ENCODE peak calls at places on chromosomes 11 and 22, in four cellular contexts. L, X, Y and T are unnamed samples.

GRCh38 chr22:32573991-32574390 is 99.4 kb downstream of the FBXO7 start:
- DNase-seq in L (no peak), X (no peak), Y (no peak), T (no peak)

GRCh38 chr22:48709453-48709852 is 1118.2 kb downstream of the BRD1 start:
- DNase-seq in L (no peak), X (no peak), Y (no peak), T (no peak)

GRCh38 chr11:60985501-60985900 is 14.0 kb downstream of the CD6 start:
- DNase-seq in L (no peak), X (no peak), Y (no peak), T (no peak)

GRCh38 chr22:21778705-21779363 is 43.2 kb upstream of the YPEL1 start:
- DNase-seq in L (no peak), X (no peak), Y (peak; percentile 86), T (no peak)

GRCh38 chr11:26761382-26761781 is 39.5 kb upstream of the SLC5A12 start:
- DNase-seq in L (no peak), X (no peak), Y (no peak), T (no peak)

GRCh38 chr11:1814691-1815090 is 20.1 kb upstream of the SYT8 start:
- DNase-seq in L (no peak), X (no peak), Y (no peak), T (no peak)

GRCh38 chr11:105968021-105968697 is 53.9 kb downstream of the MSANTD4 start:
- DNase-seq in L (no peak), X (no peak), Y (no peak), T (no peak)

GRCh38 chr11:74926304-74927030 is 22.4 kb downstream of the XRRA1 start:
- DNase-seq in L (no peak), X (no peak), Y (no peak), T (no peak)

GRCh38 chr11:74185695-74186094 is 14.6 kb downstream of the PPME1 start:
- DNase-seq in L (no peak), X (no peak), Y (no peak), T (no peak)

GRCh38 chr11:129721685-129722084 is 94.0 kb upstream of the TMEM45B start:
- DNase-seq in L (no peak), X (no peak), Y (no peak), T (no peak)

GRCh38 chr22:24474221-24474620 is 20.9 kb upstream of the UPB1 start:
- DNase-seq in L (no peak), X (peak; percentile 64), Y (no peak), T (no peak)

DNA sequence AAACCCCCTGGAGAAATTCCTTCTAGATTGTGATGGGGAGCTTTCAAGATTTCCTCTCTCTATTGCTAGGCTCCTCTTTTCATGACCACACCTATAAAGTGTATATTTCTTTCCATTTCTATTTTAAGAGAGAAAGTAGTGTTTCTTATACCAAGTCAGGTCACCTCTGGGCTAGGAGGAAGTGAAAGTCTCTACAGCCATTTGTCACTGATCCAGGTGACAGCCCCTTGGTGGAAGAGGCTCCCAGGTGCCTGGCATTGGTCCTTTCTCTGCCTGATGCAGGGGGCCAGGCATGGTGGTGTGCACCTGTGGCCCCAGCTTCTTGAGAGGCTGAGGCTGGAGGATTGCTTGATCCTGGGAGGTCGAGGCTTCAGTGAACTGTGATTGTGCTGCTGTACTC is 64.7 kb downstream of the DHCR7 start:
- DNase-seq in L (no peak), X (no peak), Y (no peak), T (no peak)
- TF ChIP-seq ELF4 in L (no peak), X (no peak), Y (no peak), T (no peak)

GRCh38 chr11:117345039-117345438 is 17.4 kb downstream of the CEP164 start:
- DNase-seq in L (no peak), X (no peak), Y (no peak), T (no peak)
- TF ChIP-seq ELF4 in L (no peak), X (no peak), Y (no peak), T (no peak)

DNA sequence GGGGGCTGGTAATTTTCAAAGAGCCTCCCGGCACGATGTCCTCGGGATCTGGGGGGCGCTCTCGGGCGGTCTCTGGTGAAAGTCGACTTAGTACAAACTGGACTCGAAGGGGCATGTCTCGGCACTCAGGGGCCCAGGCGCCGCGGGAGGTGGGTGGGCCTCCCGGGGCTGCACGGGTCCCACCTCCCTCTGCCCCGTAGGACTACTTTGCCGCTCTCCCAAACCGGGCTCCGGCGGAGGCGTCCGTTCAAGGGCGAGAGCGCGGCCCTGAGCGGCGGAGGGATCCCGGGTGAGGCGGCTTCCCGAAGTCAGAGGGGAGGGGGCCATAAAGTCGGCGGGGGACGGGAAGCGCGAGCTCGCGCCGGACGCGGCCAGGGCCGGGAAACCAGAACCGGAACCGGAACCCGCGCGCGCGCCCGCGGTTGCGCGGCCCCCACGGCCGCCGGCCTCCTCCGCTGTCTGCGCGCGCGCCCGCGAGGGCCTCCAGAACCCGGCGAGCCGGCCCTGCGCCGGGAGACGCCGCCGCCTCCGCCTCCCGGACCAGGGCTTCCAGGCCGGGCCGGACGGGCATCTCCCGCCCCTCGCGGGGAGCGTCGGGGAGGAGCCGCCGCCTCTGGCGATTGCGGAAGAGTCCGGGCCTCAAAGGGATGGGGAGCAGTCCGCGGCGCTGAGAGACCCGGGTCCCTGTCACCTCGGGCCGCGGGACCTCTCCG is at the start of gene ARHGEF12:
- DNase-seq in L (peak; percentile 95), X (peak; percentile 88), Y (peak; percentile 97), T (peak; percentile 87)
- TF ChIP-seq ELF4 in L (no peak), X (no peak), Y (no peak), T (no peak)

GRCh38 chr22:26559961-26560575 is 29.9 kb downstream of the TPST2 start:
- DNase-seq in L (no peak), X (no peak), Y (no peak), T (no peak)
- TF ChIP-seq ELF4 in L (no peak), X (no peak), Y (no peak), T (no peak)

GRCh38 chr22:37896181-37896592 is 9.9 kb upstream of the MICALL1 start:
- DNase-seq in L (no peak), X (peak; percentile 90), Y (no peak), T (no peak)
- TF ChIP-seq ELF4 in L (no peak), X (no peak), Y (no peak), T (no peak)

DNA sequence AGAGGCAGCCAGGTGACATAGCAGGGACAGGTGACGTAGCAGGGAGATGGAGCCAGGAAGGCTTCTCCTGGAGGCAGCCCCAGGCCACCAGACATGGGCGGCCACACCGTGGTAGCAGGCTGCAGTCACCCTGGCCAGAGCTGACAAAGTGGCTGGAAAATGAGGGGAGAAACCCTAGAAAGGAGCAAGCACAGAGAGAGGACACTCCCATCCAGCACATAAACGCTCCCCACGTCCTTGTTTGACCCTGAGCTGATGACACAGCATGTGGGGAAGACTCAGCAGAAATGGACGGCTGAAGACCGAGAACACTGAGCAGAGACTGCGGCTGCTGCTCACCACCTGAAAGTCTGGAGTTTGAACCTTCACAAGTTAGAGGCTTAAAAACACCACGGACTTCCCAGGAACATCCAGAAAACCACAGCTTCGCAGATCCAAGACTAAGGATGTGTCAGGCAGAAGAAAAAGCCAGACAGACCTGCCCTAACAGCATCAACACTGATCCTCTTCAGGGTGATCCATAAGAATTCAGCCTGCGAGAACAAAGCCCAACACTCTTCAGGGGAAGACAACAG is 28.7 kb downstream of the DRD4 start:
- DNase-seq in L (no peak), X (no peak), Y (peak; percentile 84), T (no peak)
- TF ChIP-seq ELF4 in L (no peak), X (no peak), Y (peak; percentile 14), T (no peak)